ENCODE peak calls at places on chromosomes 6 and 20, in five cellular contexts. One of them, this sample, is unnamed.

GRCh38 chr6:108119212-108120141 is 44.9 kb upstream of the OSTM1 start:
- DNase-seq in sigmoid colon: no peak
- DNase-seq in ovary: no peak
- DNase-seq in HCT116: no peak
- DNase-seq in IMR-90: no peak
- DNase-seq in this sample: no peak

GRCh38 chr6:139119553-139119952 is 15.3 kb upstream of the HECA start:
- DNase-seq in sigmoid colon: no peak
- DNase-seq in ovary: no peak
- DNase-seq in HCT116: no peak
- DNase-seq in IMR-90: no peak
- DNase-seq in this sample: no peak

GRCh38 chr6:53809691-53810090 is 14.9 kb downstream of the LRRC1 start:
- DNase-seq in sigmoid colon: no peak
- DNase-seq in ovary: no peak
- DNase-seq in HCT116: no peak
- DNase-seq in IMR-90: no peak
- DNase-seq in this sample: no peak

GRCh38 chr6:7085911-7086310 is 21.9 kb upstream of the RREB1 start:
- DNase-seq in sigmoid colon: peak; percentile 67
- DNase-seq in ovary: peak; percentile 44
- DNase-seq in HCT116: no peak
- DNase-seq in IMR-90: no peak
- DNase-seq in this sample: peak; percentile 87

GRCh38 chr6:24761193-24761835 is 13.4 kb upstream of the GMNN start:
- DNase-seq in sigmoid colon: no peak
- DNase-seq in ovary: no peak
- DNase-seq in HCT116: no peak
- DNase-seq in IMR-90: no peak
- DNase-seq in this sample: no peak

GRCh38 chr20:45779011-45779915 is 12.4 kb downstream of the WFDC3 start:
- DNase-seq in sigmoid colon: peak; percentile 98
- DNase-seq in ovary: peak; percentile 86
- DNase-seq in HCT116: peak; percentile 98
- DNase-seq in IMR-90: peak; percentile 100
- DNase-seq in this sample: peak; percentile 95

GRCh38 chr6:164554700-164555479 is 754.5 kb downstream of the C6orf118 start:
- DNase-seq in sigmoid colon: no peak
- DNase-seq in ovary: no peak
- DNase-seq in HCT116: no peak
- DNase-seq in IMR-90: no peak
- DNase-seq in this sample: no peak

GRCh38 chr6:35297541-35298481 is at the start of gene DEF6:
- DNase-seq in sigmoid colon: peak; percentile 90
- DNase-seq in ovary: peak; percentile 84
- DNase-seq in HCT116: peak; percentile 81
- DNase-seq in IMR-90: peak; percentile 82
- DNase-seq in this sample: peak; percentile 80

GRCh38 chr6:19697744-19698290 is 139.4 kb upstream of the ID4 start:
- DNase-seq in sigmoid colon: no peak
- DNase-seq in ovary: no peak
- DNase-seq in HCT116: no peak
- DNase-seq in IMR-90: peak; percentile 81
- DNase-seq in this sample: no peak

GRCh38 chr6:53894086-53894485 is 99.3 kb downstream of the LRRC1 start:
- DNase-seq in sigmoid colon: peak; percentile 75
- DNase-seq in ovary: no peak
- DNase-seq in HCT116: no peak
- DNase-seq in IMR-90: peak; percentile 61
- DNase-seq in this sample: no peak

GRCh38 chr6:40378725-40379074 is 208.5 kb downstream of the LRFN2 start:
- DNase-seq in sigmoid colon: no peak
- DNase-seq in ovary: no peak
- DNase-seq in HCT116: no peak
- DNase-seq in IMR-90: no peak
- DNase-seq in this sample: peak; percentile 63

GRCh38 chr6:27213544-27214125 is 33.9 kb upstream of the PRSS16 start:
- DNase-seq in sigmoid colon: no peak
- DNase-seq in ovary: no peak
- DNase-seq in HCT116: no peak
- DNase-seq in IMR-90: peak; percentile 29
- DNase-seq in this sample: no peak

GRCh38 chr20:38787870-38788269 is 17.6 kb upstream of the PPP1R16B start:
- DNase-seq in sigmoid colon: no peak
- DNase-seq in ovary: no peak
- DNase-seq in HCT116: no peak
- DNase-seq in IMR-90: no peak
- DNase-seq in this sample: peak; percentile 68

GRCh38 chr6:117513174-117513573 is 30.7 kb downstream of the DCBLD1 start:
- DNase-seq in sigmoid colon: no peak
- DNase-seq in ovary: no peak
- DNase-seq in HCT116: no peak
- DNase-seq in IMR-90: no peak
- DNase-seq in this sample: no peak

GRCh38 chr6:142702501-142703460 is 242.2 kb downstream of the HIVEP2 start:
- DNase-seq in sigmoid colon: peak; percentile 69
- DNase-seq in ovary: no peak
- DNase-seq in HCT116: no peak
- DNase-seq in IMR-90: no peak
- DNase-seq in this sample: peak; percentile 53

GRCh38 chr6:27332692-27333641 is 20.9 kb upstream of the POM121L2 start:
- DNase-seq in sigmoid colon: no peak
- DNase-seq in ovary: peak; percentile 32
- DNase-seq in HCT116: peak; percentile 76
- DNase-seq in IMR-90: peak; percentile 71
- DNase-seq in this sample: no peak

GRCh38 chr6:118467181-118467580 is 80.9 kb upstream of the PLN start:
- DNase-seq in sigmoid colon: no peak
- DNase-seq in ovary: no peak
- DNase-seq in HCT116: no peak
- DNase-seq in IMR-90: no peak
- DNase-seq in this sample: no peak

GRCh38 chr6:53179961-53180651 is 31.5 kb upstream of the GCM1 start:
- DNase-seq in sigmoid colon: no peak
- DNase-seq in ovary: no peak
- DNase-seq in HCT116: no peak
- DNase-seq in IMR-90: peak; percentile 33
- DNase-seq in this sample: no peak

GRCh38 chr20:44465001-44465560 is 10.6 kb upstream of the TTPAL start:
- DNase-seq in sigmoid colon: no peak
- DNase-seq in ovary: no peak
- DNase-seq in HCT116: no peak
- DNase-seq in IMR-90: no peak
- DNase-seq in this sample: no peak

GRCh38 chr6:118086189-118086588 is 179.1 kb downstream of the SLC35F1 start:
- DNase-seq in sigmoid colon: no peak
- DNase-seq in ovary: no peak
- DNase-seq in HCT116: no peak
- DNase-seq in IMR-90: no peak
- DNase-seq in this sample: no peak

GRCh38 chr6:139257821-139258398 is 33.9 kb downstream of the TXLNB start:
- DNase-seq in sigmoid colon: no peak
- DNase-seq in ovary: no peak
- DNase-seq in HCT116: no peak
- DNase-seq in IMR-90: no peak
- DNase-seq in this sample: no peak

GRCh38 chr6:4338884-4339283 is 203.5 kb upstream of the ECI2 start:
- DNase-seq in sigmoid colon: no peak
- DNase-seq in ovary: no peak
- DNase-seq in HCT116: no peak
- DNase-seq in IMR-90: no peak
- DNase-seq in this sample: no peak

GRCh38 chr20:43662943-43663655 is 3.8 kb upstream of the MYBL2 start:
- DNase-seq in sigmoid colon: no peak
- DNase-seq in ovary: no peak
- DNase-seq in HCT116: no peak
- DNase-seq in IMR-90: peak; percentile 34
- DNase-seq in this sample: no peak

GRCh38 chr6:37242429-37243052 is 15.0 kb upstream of the TBC1D22B start:
- DNase-seq in sigmoid colon: peak; percentile 77
- DNase-seq in ovary: no peak
- DNase-seq in HCT116: peak; percentile 82
- DNase-seq in IMR-90: peak; percentile 99
- DNase-seq in this sample: peak; percentile 61

GRCh38 chr6:16511723-16512584 is 249.3 kb downstream of the ATXN1 start:
- DNase-seq in sigmoid colon: no peak
- DNase-seq in ovary: no peak
- DNase-seq in HCT116: peak; percentile 71
- DNase-seq in IMR-90: no peak
- DNase-seq in this sample: no peak

GRCh38 chr20:47607208-47607613 is 105.5 kb downstream of the NCOA3 start:
- DNase-seq in sigmoid colon: no peak
- DNase-seq in ovary: no peak
- DNase-seq in HCT116: peak; percentile 12
- DNase-seq in IMR-90: peak; percentile 56
- DNase-seq in this sample: no peak

GRCh38 chr6:7786206-7786605 is 60.3 kb downstream of the BMP6 start:
- DNase-seq in sigmoid colon: no peak
- DNase-seq in ovary: no peak
- DNase-seq in HCT116: no peak
- DNase-seq in IMR-90: peak; percentile 8
- DNase-seq in this sample: no peak

GRCh38 chr6:163128324-163128723 is 286.2 kb upstream of the QKI start:
- DNase-seq in sigmoid colon: no peak
- DNase-seq in ovary: no peak
- DNase-seq in HCT116: no peak
- DNase-seq in IMR-90: no peak
- DNase-seq in this sample: no peak

GRCh38 chr6:137217801-137218472 is 1.2 kb downstream of the IFNGR1 start:
- DNase-seq in sigmoid colon: no peak
- DNase-seq in ovary: no peak
- DNase-seq in HCT116: no peak
- DNase-seq in IMR-90: peak; percentile 18
- DNase-seq in this sample: no peak

GRCh38 chr20:9409981-9410380 is 104.4 kb upstream of the LAMP5 start:
- DNase-seq in sigmoid colon: no peak
- DNase-seq in ovary: no peak
- DNase-seq in HCT116: no peak
- DNase-seq in IMR-90: peak; percentile 94
- DNase-seq in this sample: no peak

GRCh38 chr6:5095236-5095635 is 10.1 kb downstream of the PPP1R3G start:
- DNase-seq in sigmoid colon: no peak
- DNase-seq in ovary: no peak
- DNase-seq in HCT116: no peak
- DNase-seq in IMR-90: peak; percentile 71
- DNase-seq in this sample: no peak

GRCh38 chr20:11849976-11850670 is 67.6 kb upstream of the BTBD3 start:
- DNase-seq in sigmoid colon: no peak
- DNase-seq in ovary: no peak
- DNase-seq in HCT116: peak; percentile 8
- DNase-seq in IMR-90: peak; percentile 45
- DNase-seq in this sample: no peak

DNA sequence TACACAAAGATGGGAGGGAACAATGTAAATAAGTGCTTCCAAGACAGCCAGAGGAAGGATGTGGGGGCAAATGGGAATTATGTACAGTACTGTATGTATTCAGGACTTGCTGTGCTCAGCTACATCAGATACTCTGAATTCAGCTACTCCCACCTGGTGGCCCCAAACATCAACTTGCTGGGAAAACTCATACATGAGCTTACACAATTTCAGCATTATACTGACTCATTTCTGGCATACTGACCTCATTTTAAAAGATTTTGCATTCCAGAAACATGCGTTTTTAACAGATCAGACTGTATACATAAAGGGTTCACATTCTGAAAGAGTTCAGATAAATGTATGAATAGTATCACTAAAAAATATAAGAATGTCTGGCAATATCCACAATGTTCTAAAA is 59.7 kb downstream of the GPX5 start:
- DNase-seq in sigmoid colon: no peak
- DNase-seq in ovary: no peak
- DNase-seq in HCT116: no peak
- DNase-seq in IMR-90: peak; percentile 76
- DNase-seq in this sample: no peak
- H3K4me3 ChIP-seq in sigmoid colon: no peak overlapping the region
- H3K4me3 ChIP-seq in ovary: no peak overlapping the region
- H3K4me3 ChIP-seq in HCT116: no peak overlapping the region
- H3K4me3 ChIP-seq in IMR-90: no peak overlapping the region
- H3K4me3 ChIP-seq in this sample: no peak overlapping the region

DNA sequence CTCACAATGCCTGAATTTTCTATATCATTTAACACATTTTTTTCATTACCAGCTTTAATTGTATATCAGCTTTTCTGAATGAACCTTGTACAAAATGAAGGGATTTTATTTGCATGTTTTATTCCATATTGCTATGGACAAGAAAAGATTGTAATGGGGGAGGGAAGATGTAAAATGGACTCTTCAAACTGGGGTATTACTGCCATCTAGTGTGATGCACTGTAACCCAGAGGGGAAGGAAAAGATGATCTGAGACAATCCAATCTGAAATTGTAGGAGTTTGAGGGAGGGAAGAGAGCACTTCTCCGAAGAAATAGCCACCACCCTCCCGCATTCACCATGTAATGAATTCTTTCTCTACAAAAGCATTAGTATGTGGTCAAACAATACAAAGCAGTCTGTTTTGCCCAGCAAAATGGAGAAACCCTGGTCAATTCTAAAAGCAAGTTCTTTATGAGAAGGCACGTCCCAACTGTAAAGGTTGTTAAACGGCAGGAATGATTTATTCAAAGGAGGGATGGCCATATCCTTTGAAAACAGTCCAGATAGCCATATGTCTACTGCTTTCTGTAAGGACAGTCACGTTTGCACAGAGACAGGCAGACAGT is 679.5 kb upstream of the NRSN1 start:
- DNase-seq in sigmoid colon: no peak
- DNase-seq in ovary: no peak
- DNase-seq in HCT116: peak; percentile 1
- DNase-seq in IMR-90: peak; percentile 76
- DNase-seq in this sample: no peak
- TF ChIP-seq CTCF in sigmoid colon: no peak
- TF ChIP-seq CTCF in ovary: no peak
- TF ChIP-seq CTCF in HCT116: peak; percentile 27
- TF ChIP-seq CTCF in IMR-90: peak; percentile 80
- TF ChIP-seq CTCF in this sample: no peak

GRCh38 chr6:29793796-29794195 is 33.8 kb upstream of the HLA-G start:
- DNase-seq in sigmoid colon: no peak
- DNase-seq in ovary: no peak
- DNase-seq in HCT116: no peak
- DNase-seq in IMR-90: no peak
- DNase-seq in this sample: no peak

GRCh38 chr6:29793036-29793356 is 34.6 kb upstream of the HLA-G start:
- DNase-seq in sigmoid colon: no peak
- DNase-seq in ovary: no peak
- DNase-seq in HCT116: no peak
- DNase-seq in IMR-90: no peak
- DNase-seq in this sample: no peak

GRCh38 chr6:29791786-29792122 is 35.9 kb upstream of the HLA-G start:
- DNase-seq in sigmoid colon: no peak
- DNase-seq in ovary: no peak
- DNase-seq in HCT116: no peak
- DNase-seq in IMR-90: no peak
- DNase-seq in this sample: no peak

GRCh38 chr6:29791162-29791561 is 36.5 kb upstream of the HLA-G start:
- DNase-seq in sigmoid colon: no peak
- DNase-seq in ovary: no peak
- DNase-seq in HCT116: no peak
- DNase-seq in IMR-90: peak; percentile 31
- DNase-seq in this sample: no peak

GRCh38 chr6:29792123-29793035 is 35.2 kb upstream of the HLA-G start:
- DNase-seq in sigmoid colon: peak; percentile 84
- DNase-seq in ovary: peak; percentile 49
- DNase-seq in HCT116: no peak
- DNase-seq in IMR-90: no peak
- DNase-seq in this sample: peak; percentile 92
- TF ChIP-seq POLR2A in sigmoid colon: no peak
- TF ChIP-seq POLR2A in ovary: no peak
- TF ChIP-seq POLR2A in HCT116: no peak
- TF ChIP-seq POLR2A in IMR-90: no peak
- TF ChIP-seq POLR2A in this sample: no peak

GRCh38 chr6:147017153-147017552 is 187.1 kb upstream of the STXBP5 start:
- DNase-seq in sigmoid colon: no peak
- DNase-seq in ovary: no peak
- DNase-seq in HCT116: no peak
- DNase-seq in IMR-90: no peak
- DNase-seq in this sample: no peak
- H3K4me3 ChIP-seq in sigmoid colon: no peak overlapping the region
- H3K4me3 ChIP-seq in ovary: no peak overlapping the region
- H3K4me3 ChIP-seq in HCT116: no peak overlapping the region
- H3K4me3 ChIP-seq in IMR-90: no peak overlapping the region
- H3K4me3 ChIP-seq in this sample: no peak overlapping the region